ENCODE peak calls at places on chromosomes 2 and 18, in four cellular contexts. T is GM12878, C is HepG2, F is K562. P is an unnamed sample.

GRCh38 chr2:29326926-29327325 is 211.7 kb downstream of the CLIP4 start:
- DNase-seq in T (no peak), C (no peak), F (no peak), P (no peak)

GRCh38 chr18:58348947-58349346 is 279.9 kb downstream of the ALPK2 start:
- DNase-seq in T (no peak), F (no peak), C (no peak), P (no peak)

GRCh38 chr18:13485182-13485581 is 241.2 kb downstream of the FAM210A start:
- DNase-seq in F (no peak), C (no peak), T (no peak), P (no peak)

GRCh38 chr2:143482316-143482715 is 353.1 kb downstream of the ARHGAP15 start:
- DNase-seq in C (no peak), F (no peak), T (no peak), P (no peak)

GRCh38 chr2:145984541-145984940 is 1464.6 kb upstream of the ZEB2 start:
- DNase-seq in C (peak; percentile 6), T (no peak), F (peak; percentile 8), P (no peak)

GRCh38 chr18:40283560-40283959 is 1671.5 kb upstream of the PIK3C3 start:
- DNase-seq in T (no peak), C (no peak), F (no peak), P (no peak)

GRCh38 chr2:220684099-220684498 is 888.0 kb downstream of the EPHA4 start:
- DNase-seq in T (no peak), F (no peak), C (no peak), P (no peak)

GRCh38 chr2:69196327-69197117 is 183.5 kb downstream of the ANTXR1 start:
- DNase-seq in C (peak; percentile 75), F (no peak), T (no peak), P (no peak)

GRCh38 chr2:8542381-8543064 is 139.3 kb upstream of the ID2 start:
- DNase-seq in F (no peak), T (no peak), C (no peak), P (no peak)

GRCh38 chr2:121489284-121489683 is 41.4 kb upstream of the RNU4ATAC start:
- DNase-seq in C (peak; percentile 66), F (no peak), T (peak; percentile 12), P (no peak)

GRCh38 chr2:75828826-75829225 is 118.1 kb upstream of the GCFC2 start:
- DNase-seq in C (no peak), T (no peak), F (no peak), P (no peak)

GRCh38 chr2:117169036-117169765 is 645.3 kb upstream of the DDX18 start:
- DNase-seq in C (no peak), F (no peak), T (no peak), P (no peak)

GRCh38 chr2:217958206-217958888 is 44.4 kb downstream of the TNS1 start:
- DNase-seq in C (no peak), F (no peak), T (no peak), P (no peak)

GRCh38 chr2:112784199-112785189 is at the start of gene IL1A:
- DNase-seq in T (no peak), F (peak; percentile 50), C (no peak), P (peak; percentile 18)

GRCh38 chr2:219643788-219644398 is 16.5 kb downstream of the SLC4A3 start:
- DNase-seq in T (no peak), C (no peak), F (no peak), P (peak; percentile 59)

GRCh38 chr18:57439985-57440330 is 4.8 kb downstream of the ONECUT2 start:
- DNase-seq in F (no peak), C (no peak), T (no peak), P (no peak)

GRCh38 chr18:58649966-58650816 is 21.1 kb upstream of the MALT1 start:
- DNase-seq in C (no peak), F (no peak), T (peak; percentile 80), P (no peak)

GRCh38 chr2:145757503-145758290 is 1237.8 kb upstream of the ZEB2 start:
- DNase-seq in F (no peak), C (peak; percentile 52), T (no peak), P (no peak)

GRCh38 chr18:13608791-13609552 is 117.4 kb downstream of the FAM210A start:
- DNase-seq in T (no peak), C (no peak), F (no peak), P (no peak)

DNA sequence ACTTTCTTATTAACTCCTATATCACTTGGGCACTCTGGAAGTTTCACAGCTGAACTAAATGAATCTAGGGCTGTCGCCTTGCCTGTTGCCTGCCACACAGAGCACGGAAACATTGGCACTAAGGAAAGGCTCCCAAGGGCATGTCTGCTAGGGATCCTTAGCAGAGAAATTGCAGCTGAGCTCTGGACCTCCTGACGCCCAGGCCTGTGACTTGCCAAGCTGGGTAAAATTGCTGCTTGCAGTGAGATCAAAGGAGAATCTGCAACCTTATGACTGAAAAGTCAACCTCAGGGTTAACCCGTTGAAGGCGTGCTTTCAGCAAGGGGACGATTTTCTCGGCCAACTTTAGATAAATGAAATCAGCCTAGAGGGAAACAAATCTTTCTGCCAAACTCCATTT is 189.8 kb downstream of the NCK2 start:
- DNase-seq in C (peak; percentile 66), F (no peak), T (no peak), P (no peak)
- TF ChIP-seq CREM in C (no peak), F (no peak), T (no peak), P (no peak)

GRCh38 chr2:32962652-32963051 is 15.9 kb downstream of the LTBP1 start:
- DNase-seq in F (no peak), C (no peak), T (no peak), P (no peak)
- TF ChIP-seq ATF3 in F (no peak), C (no peak), T (no peak), P (no peak)

GRCh38 chr2:181189932-181190331 is 209.5 kb downstream of the UBE2E3 start:
- DNase-seq in C (no peak), T (no peak), F (no peak), P (no peak)
- TF ChIP-seq CREM in C (no peak), T (no peak), F (no peak), P (no peak)

DNA sequence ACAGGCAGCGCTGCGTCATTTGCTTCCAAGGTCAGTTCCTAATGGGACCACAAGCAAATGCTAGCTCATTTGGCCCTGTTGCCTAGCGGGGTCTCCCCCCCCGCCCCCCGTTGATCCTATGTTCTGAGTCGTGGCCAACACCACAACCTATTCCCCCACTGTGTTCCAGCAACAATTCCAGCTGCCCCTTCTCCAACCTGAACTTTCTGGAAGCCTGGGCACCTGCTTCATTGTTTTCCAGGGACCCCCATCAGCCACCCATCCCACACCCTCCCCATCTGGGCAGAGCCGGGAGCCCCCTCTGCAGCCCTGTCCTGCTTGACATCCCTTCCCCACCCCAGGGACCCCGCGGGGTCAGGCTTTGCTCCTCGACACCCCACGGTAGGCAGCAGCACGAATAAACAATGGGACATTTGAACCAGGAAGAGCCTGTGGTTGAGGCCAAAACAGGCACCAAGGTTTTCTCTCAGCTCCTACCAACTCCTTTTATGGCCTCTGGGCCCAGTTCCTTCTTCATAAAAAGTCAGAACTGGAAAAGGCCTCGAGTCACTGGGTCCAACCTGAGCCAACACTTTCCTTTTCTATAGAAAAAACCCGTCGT is 20.5 kb downstream of the TEX44 start:
- DNase-seq in F (no peak), T (no peak), C (peak; percentile 42), P (no peak)
- TF ChIP-seq ATF3 in F (no peak), T (no peak), C (no peak), P (no peak)

GRCh38 chr2:54454922-54455583 is 1.1 kb upstream of the SPTBN1 start:
- DNase-seq in F (no peak), T (no peak), C (peak; percentile 48), P (peak; percentile 14)
- TF ChIP-seq CREM in F (no peak), T (no peak), C (no peak), P (no peak)

GRCh38 chr2:14148186-14148585 is 484.3 kb upstream of the LRATD1 start:
- DNase-seq in T (no peak), F (no peak), C (no peak), P (no peak)
- TF ChIP-seq ATF3 in T (no peak), F (no peak), C (no peak), P (no peak)

DNA sequence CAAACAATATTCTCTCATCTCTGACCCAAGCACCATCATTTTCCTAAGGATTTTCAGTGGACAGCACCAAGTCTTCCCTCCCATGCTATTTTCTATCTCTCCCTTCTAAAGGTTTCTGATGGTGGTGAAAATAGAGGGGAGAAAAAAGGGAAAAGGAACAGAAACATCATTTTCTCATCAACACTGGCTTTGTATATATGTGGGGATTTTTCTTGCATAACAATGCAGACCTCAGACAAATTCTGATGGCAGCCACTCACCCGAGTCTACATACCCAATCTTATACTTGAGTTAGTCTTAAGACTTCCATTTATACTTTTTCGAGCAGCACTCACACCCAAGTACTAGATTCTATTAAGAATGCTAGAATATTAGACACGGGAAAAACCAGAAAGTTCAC is 95.8 kb downstream of the TMEM163 start:
- DNase-seq in T (peak; percentile 45), C (no peak), F (no peak), P (no peak)
- TF ChIP-seq CREM in T (no peak), C (no peak), F (no peak), P (no peak)

DNA sequence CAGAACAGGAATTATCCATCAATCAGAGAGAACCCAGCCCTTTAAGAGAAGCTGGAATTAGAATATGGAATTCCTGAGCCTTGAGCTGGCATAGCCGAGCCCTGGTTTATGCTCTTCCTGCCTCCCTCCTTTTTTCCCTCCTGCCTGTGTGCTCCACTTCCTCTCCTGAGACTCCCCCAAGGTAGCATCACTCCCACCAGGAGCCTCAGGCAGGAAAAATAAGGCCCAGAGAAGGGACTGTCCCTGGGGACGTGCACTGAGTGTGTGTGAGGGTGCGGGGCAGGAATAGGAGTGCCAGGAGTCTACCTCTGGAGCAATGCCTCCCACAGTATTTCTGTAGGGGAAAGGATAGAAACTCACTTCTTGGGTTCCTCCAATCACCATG is 87.0 kb downstream of the SEMA4F start:
- DNase-seq in F (no peak), C (no peak), T (no peak), P (no peak)
- TF ChIP-seq ATF3 in F (no peak), C (no peak), T (no peak), P (no peak)